ENCODE peak calls at places on chromosomes 5 and 9, in eight cellular contexts. U, C, X, N, R, Z, Q and I are unnamed samples.

GRCh38 chr9:137461663-137462395 is 2.7 kb upstream of the NSMF start:
- DNase-seq in C (peak), U (peak), Q (no peak), R (no peak), X (peak), Z (no peak), N (peak), I (no peak)

GRCh38 chr5:81052325-81052724 is 92.2 kb downstream of the RASGRF2 start:
- DNase-seq in C (no peak), U (no peak), X (no peak), Q (no peak), Z (no peak), N (no peak), R (no peak), I (no peak)

GRCh38 chr9:137666505-137666809 is 47.7 kb downstream of the EHMT1 start:
- DNase-seq in N (no peak), R (no peak), C (no peak), Z (no peak), U (no peak), Q (no peak), X (no peak), I (no peak)

GRCh38 chr5:8807636-8808035 is 738.2 kb downstream of the SEMA5A start:
- DNase-seq in N (no peak), X (no peak), R (no peak), Z (no peak), Q (no peak), U (no peak), C (no peak), I (no peak)

GRCh38 chr5:125412561-125413535 is 666.4 kb upstream of the ZNF608 start:
- DNase-seq in X (no peak), R (peak), N (peak), C (no peak), U (no peak), Z (peak), Q (peak), I (peak)

GRCh38 chr5:89315194-89315593 is 432.2 kb upstream of the MEF2C start:
- DNase-seq in X (no peak), N (no peak), U (no peak), Z (peak), R (peak), C (no peak), Q (no peak), I (no peak)

GRCh38 chr5:50653946-50654345 is 12.5 kb upstream of the PARP8 start:
- DNase-seq in X (no peak), Q (no peak), C (no peak), U (no peak), Z (no peak), R (no peak), N (no peak), I (no peak)

GRCh38 chr9:35790385-35791291 is 753 bp upstream of the NPR2 start:
- DNase-seq in N (peak), X (peak), C (no peak), R (peak), Q (peak), U (no peak), Z (no peak), I (peak)

GRCh38 chr5:115767424-115767823 is 49.0 kb downstream of the CDO1 start:
- DNase-seq in U (no peak), C (no peak), R (no peak), Z (no peak), N (no peak), X (no peak), Q (no peak), I (no peak)

GRCh38 chr9:128421474-128422010 is 885 bp downstream of the CERCAM start:
- DNase-seq in N (no peak), U (no peak), C (no peak), R (no peak), Z (no peak), X (no peak), Q (no peak), I (no peak)

GRCh38 chr9:127184641-127185040 is 62.2 kb upstream of the ANGPTL2 start:
- DNase-seq in U (no peak), R (no peak), Z (no peak), X (no peak), C (no peak), N (no peak), Q (no peak), I (no peak)

GRCh38 chr9:35096035-35096849 is at the start of gene PIGO:
- DNase-seq in U (peak), X (peak), Z (peak), R (peak), C (peak), N (peak), Q (peak), I (peak)

GRCh38 chr9:125429476-125430160 is 168.0 kb downstream of the GAPVD1 start:
- DNase-seq in Z (no peak), R (no peak), C (no peak), X (no peak), U (no peak), N (no peak), Q (no peak), I (no peak)

GRCh38 chr9:121182976-121183375 is 18.7 kb downstream of the RAB14 start:
- DNase-seq in N (no peak), C (no peak), U (no peak), Z (no peak), R (no peak), X (no peak), Q (no peak), I (no peak)

GRCh38 chr5:154647760-154648143 is 107.4 kb upstream of the LARP1 start:
- DNase-seq in Z (no peak), R (no peak), N (no peak), X (no peak), C (no peak), U (no peak), Q (no peak), I (no peak)

GRCh38 chr9:123335227-123335985 is 20.6 kb upstream of the CRB2 start:
- DNase-seq in U (no peak), X (no peak), C (no peak), Z (no peak), Q (peak), N (no peak), R (no peak), I (no peak)

GRCh38 chr5:66410056-66410455 is 186.1 kb upstream of the MAST4 start:
- DNase-seq in Z (peak), R (no peak), Q (no peak), C (no peak), N (no peak), X (no peak), U (no peak), I (no peak)

GRCh38 chr9:77903666-77904248 is 127.9 kb downstream of the GNAQ start:
- DNase-seq in U (no peak), Q (no peak), X (no peak), R (no peak), N (no peak), Z (no peak), C (no peak), I (no peak)

GRCh38 chr5:180301253-180301652 is 9.4 kb upstream of the MAPK9 start:
- DNase-seq in R (no peak), X (no peak), C (no peak), Z (no peak), N (no peak), U (no peak), Q (no peak), I (no peak)

GRCh38 chr5:89374144-89374784 is 491.3 kb upstream of the MEF2C start:
- DNase-seq in R (peak), N (no peak), Q (no peak), Z (peak), U (no peak), X (no peak), C (no peak), I (no peak)

GRCh38 chr5:30505014-30505886 is 688.2 kb upstream of the CDH6 start:
- DNase-seq in C (no peak), Q (no peak), U (no peak), R (no peak), Z (no peak), N (peak), X (no peak), I (no peak)

GRCh38 chr9:81474125-81474524 is 215.2 kb downstream of the TLE1 start:
- DNase-seq in Q (no peak), R (no peak), U (no peak), X (no peak), C (no peak), N (no peak), Z (no peak), I (no peak)

GRCh38 chr9:96140401-96141180 is 161.4 kb downstream of the HSD17B3 start:
- DNase-seq in Z (no peak), Q (no peak), X (no peak), C (no peak), U (no peak), R (peak), N (no peak), I (peak)

GRCh38 chr5:151755383-151755782 is 3.0 kb downstream of the ATOX1 start:
- DNase-seq in R (no peak), U (no peak), C (no peak), N (no peak), Z (no peak), X (no peak), Q (no peak), I (no peak)

GRCh38 chr9:132160802-132161742 is 786 bp upstream of the NTNG2 start:
- DNase-seq in U (peak), Z (no peak), Q (peak), N (peak), C (peak), R (no peak), X (peak), I (peak)

GRCh38 chr5:126514159-126515141 is 80.6 kb downstream of the ALDH7A1 start:
- DNase-seq in N (no peak), X (no peak), U (no peak), Z (no peak), R (no peak), Q (no peak), C (no peak), I (no peak)

GRCh38 chr5:56656816-56657740 is 158.3 kb upstream of the MAP3K1 start:
- DNase-seq in C (no peak), X (no peak), Q (no peak), N (no peak), Z (no peak), R (no peak), U (no peak), I (no peak)

GRCh38 chr5:110869927-110870326 is 131.1 kb downstream of the SLC25A46 start:
- DNase-seq in N (no peak), Q (no peak), U (no peak), R (no peak), Z (no peak), X (no peak), C (no peak), I (no peak)

GRCh38 chr9:77521091-77521490 is 127.0 kb downstream of the GNA14 start:
- DNase-seq in U (no peak), Z (no peak), C (no peak), X (no peak), Q (peak), N (no peak), R (no peak), I (no peak)

GRCh38 chr5:34772691-34773090 is 66.3 kb upstream of the TTC23L start:
- DNase-seq in U (no peak), C (no peak), X (no peak), Q (no peak), R (no peak), N (no peak), Z (no peak), I (no peak)

GRCh38 chr9:126108240-126108639 is 218.4 kb upstream of the MVB12B start:
- DNase-seq in R (no peak), Q (no peak), U (no peak), Z (no peak), X (no peak), C (no peak), N (no peak), I (no peak)

GRCh38 chr5:13595978-13596377 is 348.5 kb downstream of the DNAH5 start:
- DNase-seq in Z (no peak), U (no peak), R (no peak), C (no peak), X (no peak), N (no peak), Q (no peak), I (no peak)

GRCh38 chr9:114386886-114387677 is 700 bp downstream of the AKNA start:
- DNase-seq in U (no peak), X (no peak), Q (peak), Z (no peak), C (no peak), N (no peak), R (no peak), I (no peak)

GRCh38 chr9:124450241-124450924 is at the start of gene ADGRD2:
- DNase-seq in X (no peak), C (no peak), U (no peak), N (no peak), Q (no peak), Z (no peak), R (peak), I (no peak)

GRCh38 chr5:89204766-89205165 is 321.8 kb upstream of the MEF2C start:
- DNase-seq in N (no peak), U (no peak), R (no peak), C (no peak), Q (no peak), Z (no peak), X (no peak), I (no peak)

GRCh38 chr9:137550958-137551655 is 572 bp upstream of the MRPL41 start:
- DNase-seq in R (no peak), Q (no peak), U (no peak), Z (no peak), X (no peak), N (peak), C (no peak), I (peak)

GRCh38 chr9:136820947-136821332 is 13.2 kb downstream of the RABL6 start:
- DNase-seq in Q (no peak), N (no peak), X (no peak), C (no peak), U (no peak), Z (no peak), R (no peak), I (no peak)

GRCh38 chr9:26054600-26055516 is 376.6 kb upstream of the TUSC1 start:
- DNase-seq in X (no peak), Z (no peak), U (no peak), N (no peak), R (no peak), Q (no peak), C (no peak), I (no peak)